ENCODE peak calls at places on chromosome 5, in nine cellular contexts. One of them, this sample, is unnamed.

GRCh38 chr5:66170196-66170919 is 26.3 kb downstream of the SREK1 start:
- DNase-seq in fibroblast of lung: no peak
- DNase-seq in heart left ventricle: no peak
- DNase-seq in BJ: no peak
- DNase-seq in breast epithelium: no peak
- DNase-seq in fibroblast of mammary gland: peak
- DNase-seq in astrocyte of the spinal cord: no peak
- DNase-seq in uterus: no peak
- DNase-seq in endodermal cell: no peak
- DNase-seq in this sample: no peak

GRCh38 chr5:131252824-131253171 is 11.1 kb upstream of the CDC42SE2 start:
- DNase-seq in breast epithelium: peak
- DNase-seq in BJ: no peak
- DNase-seq in fibroblast of lung: no peak
- DNase-seq in astrocyte of the spinal cord: no peak
- DNase-seq in uterus: peak
- DNase-seq in endodermal cell: no peak
- DNase-seq in heart left ventricle: peak
- DNase-seq in fibroblast of mammary gland: no peak
- DNase-seq in this sample: no peak

GRCh38 chr5:93570294-93571110 is 10.5 kb downstream of the NR2F1-AS1 start:
- DNase-seq in BJ: no peak
- DNase-seq in astrocyte of the spinal cord: peak
- DNase-seq in heart left ventricle: no peak
- DNase-seq in breast epithelium: no peak
- DNase-seq in uterus: no peak
- DNase-seq in endodermal cell: peak
- DNase-seq in fibroblast of lung: no peak
- DNase-seq in fibroblast of mammary gland: no peak
- DNase-seq in this sample: no peak

GRCh38 chr5:41844502-41844901 is 25.7 kb downstream of the OXCT1 start:
- DNase-seq in BJ: no peak
- DNase-seq in fibroblast of mammary gland: no peak
- DNase-seq in uterus: no peak
- DNase-seq in fibroblast of lung: no peak
- DNase-seq in heart left ventricle: no peak
- DNase-seq in breast epithelium: no peak
- DNase-seq in endodermal cell: no peak
- DNase-seq in astrocyte of the spinal cord: no peak
- DNase-seq in this sample: no peak

GRCh38 chr5:157312492-157312891 is 46.6 kb downstream of the CYFIP2 start:
- DNase-seq in uterus: no peak
- DNase-seq in breast epithelium: no peak
- DNase-seq in astrocyte of the spinal cord: peak
- DNase-seq in heart left ventricle: no peak
- DNase-seq in fibroblast of lung: peak
- DNase-seq in fibroblast of mammary gland: peak
- DNase-seq in BJ: no peak
- DNase-seq in endodermal cell: peak
- DNase-seq in this sample: no peak

GRCh38 chr5:36403601-36404311 is 102.1 kb upstream of the RANBP3L start:
- DNase-seq in fibroblast of lung: peak
- DNase-seq in heart left ventricle: peak
- DNase-seq in endodermal cell: no peak
- DNase-seq in astrocyte of the spinal cord: peak
- DNase-seq in uterus: peak
- DNase-seq in fibroblast of mammary gland: peak
- DNase-seq in BJ: peak
- DNase-seq in breast epithelium: no peak
- DNase-seq in this sample: no peak

GRCh38 chr5:119275146-119275872 is 80.5 kb upstream of the TNFAIP8 start:
- DNase-seq in uterus: no peak
- DNase-seq in fibroblast of mammary gland: peak
- DNase-seq in BJ: no peak
- DNase-seq in astrocyte of the spinal cord: peak
- DNase-seq in heart left ventricle: no peak
- DNase-seq in fibroblast of lung: peak
- DNase-seq in breast epithelium: no peak
- DNase-seq in endodermal cell: no peak
- DNase-seq in this sample: no peak

GRCh38 chr5:88667187-88668141 is 215.5 kb downstream of the MEF2C start:
- DNase-seq in heart left ventricle: no peak
- DNase-seq in astrocyte of the spinal cord: peak
- DNase-seq in BJ: no peak
- DNase-seq in fibroblast of mammary gland: no peak
- DNase-seq in endodermal cell: peak
- DNase-seq in fibroblast of lung: peak
- DNase-seq in uterus: no peak
- DNase-seq in breast epithelium: no peak
- DNase-seq in this sample: no peak

GRCh38 chr5:84274585-84275468 is 109.9 kb downstream of the EDIL3 start:
- DNase-seq in uterus: no peak
- DNase-seq in astrocyte of the spinal cord: peak
- DNase-seq in BJ: no peak
- DNase-seq in heart left ventricle: no peak
- DNase-seq in fibroblast of lung: peak
- DNase-seq in breast epithelium: no peak
- DNase-seq in endodermal cell: peak
- DNase-seq in fibroblast of mammary gland: peak
- DNase-seq in this sample: no peak

GRCh38 chr5:114358329-114358728 is 3.5 kb upstream of the KCNN2 start:
- DNase-seq in BJ: no peak
- DNase-seq in fibroblast of mammary gland: no peak
- DNase-seq in astrocyte of the spinal cord: no peak
- DNase-seq in uterus: no peak
- DNase-seq in heart left ventricle: no peak
- DNase-seq in breast epithelium: no peak
- DNase-seq in fibroblast of lung: no peak
- DNase-seq in endodermal cell: no peak
- DNase-seq in this sample: no peak

GRCh38 chr5:95734916-95735315 is 3.8 kb downstream of the RHOBTB3 start:
- DNase-seq in fibroblast of lung: peak
- DNase-seq in BJ: no peak
- DNase-seq in breast epithelium: no peak
- DNase-seq in fibroblast of mammary gland: peak
- DNase-seq in endodermal cell: no peak
- DNase-seq in uterus: no peak
- DNase-seq in astrocyte of the spinal cord: peak
- DNase-seq in heart left ventricle: no peak
- DNase-seq in this sample: no peak

GRCh38 chr5:41908374-41909079 is 4.4 kb downstream of the RIMOC1 start:
- DNase-seq in heart left ventricle: no peak
- DNase-seq in breast epithelium: no peak
- DNase-seq in fibroblast of lung: peak
- DNase-seq in astrocyte of the spinal cord: peak
- DNase-seq in fibroblast of mammary gland: peak
- DNase-seq in BJ: peak
- DNase-seq in uterus: no peak
- DNase-seq in endodermal cell: no peak
- DNase-seq in this sample: no peak

GRCh38 chr5:171201285-171201684 is 107.8 kb upstream of the TLX3 start:
- DNase-seq in heart left ventricle: no peak
- DNase-seq in breast epithelium: no peak
- DNase-seq in endodermal cell: no peak
- DNase-seq in uterus: no peak
- DNase-seq in astrocyte of the spinal cord: no peak
- DNase-seq in BJ: no peak
- DNase-seq in fibroblast of lung: no peak
- DNase-seq in fibroblast of mammary gland: no peak
- DNase-seq in this sample: no peak

GRCh38 chr5:135391123-135391868 is 7.7 kb downstream of the MACROH2A1 start:
- DNase-seq in heart left ventricle: no peak
- DNase-seq in fibroblast of mammary gland: peak
- DNase-seq in fibroblast of lung: peak
- DNase-seq in breast epithelium: no peak
- DNase-seq in BJ: peak
- DNase-seq in astrocyte of the spinal cord: peak
- DNase-seq in uterus: no peak
- DNase-seq in endodermal cell: no peak
- DNase-seq in this sample: no peak

GRCh38 chr5:1931590-1932138 is 48.9 kb upstream of the IRX4 start:
- DNase-seq in breast epithelium: peak
- DNase-seq in endodermal cell: peak
- DNase-seq in uterus: peak
- DNase-seq in heart left ventricle: peak
- DNase-seq in astrocyte of the spinal cord: no peak
- DNase-seq in BJ: no peak
- DNase-seq in fibroblast of lung: no peak
- DNase-seq in fibroblast of mammary gland: no peak
- DNase-seq in this sample: peak

GRCh38 chr5:1929108-1929991 is 46.6 kb upstream of the IRX4 start:
- DNase-seq in uterus: no peak
- DNase-seq in fibroblast of lung: no peak
- DNase-seq in breast epithelium: no peak
- DNase-seq in endodermal cell: peak
- DNase-seq in BJ: no peak
- DNase-seq in heart left ventricle: no peak
- DNase-seq in astrocyte of the spinal cord: no peak
- DNase-seq in fibroblast of mammary gland: no peak
- DNase-seq in this sample: no peak

GRCh38 chr5:1933364-1934055 is 50.8 kb upstream of the IRX4 start:
- DNase-seq in astrocyte of the spinal cord: no peak
- DNase-seq in endodermal cell: no peak
- DNase-seq in heart left ventricle: no peak
- DNase-seq in BJ: no peak
- DNase-seq in uterus: no peak
- DNase-seq in breast epithelium: no peak
- DNase-seq in fibroblast of mammary gland: no peak
- DNase-seq in fibroblast of lung: no peak
- DNase-seq in this sample: no peak

GRCh38 chr5:1930880-1931589 is 48.3 kb upstream of the IRX4 start:
- DNase-seq in endodermal cell: peak
- DNase-seq in BJ: no peak
- DNase-seq in astrocyte of the spinal cord: no peak
- DNase-seq in uterus: no peak
- DNase-seq in breast epithelium: no peak
- DNase-seq in fibroblast of lung: no peak
- DNase-seq in fibroblast of mammary gland: no peak
- DNase-seq in heart left ventricle: peak
- DNase-seq in this sample: peak

GRCh38 chr5:1930501-1930879 is 47.8 kb upstream of the IRX4 start:
- DNase-seq in endodermal cell: no peak
- DNase-seq in heart left ventricle: no peak
- DNase-seq in fibroblast of lung: no peak
- DNase-seq in breast epithelium: no peak
- DNase-seq in uterus: no peak
- DNase-seq in fibroblast of mammary gland: no peak
- DNase-seq in BJ: no peak
- DNase-seq in astrocyte of the spinal cord: no peak
- DNase-seq in this sample: peak
- H3K4me3 ChIP-seq in endodermal cell: peak
- H3K4me3 ChIP-seq in heart left ventricle: peak
- H3K4me3 ChIP-seq in fibroblast of lung: no peak
- H3K4me3 ChIP-seq in breast epithelium: peak
- H3K4me3 ChIP-seq in uterus: peak
- H3K4me3 ChIP-seq in fibroblast of mammary gland: no peak
- H3K4me3 ChIP-seq in BJ: no peak
- H3K4me3 ChIP-seq in astrocyte of the spinal cord: no peak
- H3K4me3 ChIP-seq in this sample: peak

GRCh38 chr5:72293495-72294055 is 26.5 kb downstream of the MRPS27 start:
- DNase-seq in endodermal cell: no peak
- DNase-seq in BJ: no peak
- DNase-seq in uterus: no peak
- DNase-seq in fibroblast of mammary gland: no peak
- DNase-seq in breast epithelium: no peak
- DNase-seq in astrocyte of the spinal cord: no peak
- DNase-seq in fibroblast of lung: no peak
- DNase-seq in heart left ventricle: no peak
- DNase-seq in this sample: no peak
- H3K4me3 ChIP-seq in endodermal cell: no peak
- H3K4me3 ChIP-seq in BJ: no peak
- H3K4me3 ChIP-seq in uterus: no peak
- H3K4me3 ChIP-seq in fibroblast of mammary gland: no peak
- H3K4me3 ChIP-seq in breast epithelium: no peak
- H3K4me3 ChIP-seq in astrocyte of the spinal cord: no peak
- H3K4me3 ChIP-seq in fibroblast of lung: no peak
- H3K4me3 ChIP-seq in heart left ventricle: no peak
- H3K4me3 ChIP-seq in this sample: no peak

DNA sequence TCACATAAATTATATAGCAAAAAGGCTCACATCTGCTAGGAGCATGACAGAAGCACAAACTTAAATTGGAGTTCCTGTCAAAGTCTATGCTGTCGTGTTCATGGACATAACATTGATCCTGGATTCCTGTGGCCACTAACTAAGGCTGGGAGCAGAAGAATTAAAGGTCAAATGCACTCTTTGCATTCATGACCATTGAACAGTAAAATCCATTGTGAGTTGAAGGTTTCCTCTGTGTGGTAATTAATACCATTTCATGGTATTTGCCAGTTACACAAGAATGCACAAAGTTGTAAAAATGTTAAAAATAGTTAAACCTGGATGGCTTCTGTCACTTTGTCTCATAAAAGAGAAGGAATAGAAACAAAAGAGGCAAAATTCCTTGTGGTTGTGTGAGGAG is 242.6 kb downstream of the NPR3 start:
- DNase-seq in astrocyte of the spinal cord: no peak
- DNase-seq in BJ: no peak
- DNase-seq in breast epithelium: no peak
- DNase-seq in heart left ventricle: no peak
- DNase-seq in uterus: no peak
- DNase-seq in fibroblast of mammary gland: no peak
- DNase-seq in fibroblast of lung: peak
- DNase-seq in endodermal cell: no peak
- DNase-seq in this sample: no peak
- H3K4me3 ChIP-seq in astrocyte of the spinal cord: no peak
- H3K4me3 ChIP-seq in BJ: no peak
- H3K4me3 ChIP-seq in breast epithelium: no peak
- H3K4me3 ChIP-seq in heart left ventricle: no peak
- H3K4me3 ChIP-seq in uterus: no peak
- H3K4me3 ChIP-seq in fibroblast of mammary gland: no peak
- H3K4me3 ChIP-seq in fibroblast of lung: no peak
- H3K4me3 ChIP-seq in endodermal cell: peak
- H3K4me3 ChIP-seq in this sample: no peak

GRCh38 chr5:77972545-77973252 is 196.6 kb upstream of the TBCA start:
- DNase-seq in astrocyte of the spinal cord: no peak
- DNase-seq in fibroblast of mammary gland: no peak
- DNase-seq in endodermal cell: peak
- DNase-seq in breast epithelium: no peak
- DNase-seq in BJ: no peak
- DNase-seq in fibroblast of lung: peak
- DNase-seq in heart left ventricle: no peak
- DNase-seq in uterus: no peak
- DNase-seq in this sample: no peak

GRCh38 chr5:77973253-77973609 is 197.1 kb upstream of the TBCA start:
- DNase-seq in heart left ventricle: no peak
- DNase-seq in fibroblast of mammary gland: no peak
- DNase-seq in uterus: no peak
- DNase-seq in BJ: no peak
- DNase-seq in endodermal cell: peak
- DNase-seq in breast epithelium: no peak
- DNase-seq in astrocyte of the spinal cord: no peak
- DNase-seq in fibroblast of lung: no peak
- DNase-seq in this sample: no peak

GRCh38 chr5:77974576-77974975 is 198.4 kb upstream of the TBCA start:
- DNase-seq in endodermal cell: no peak
- DNase-seq in BJ: no peak
- DNase-seq in heart left ventricle: no peak
- DNase-seq in breast epithelium: no peak
- DNase-seq in uterus: no peak
- DNase-seq in astrocyte of the spinal cord: no peak
- DNase-seq in fibroblast of mammary gland: no peak
- DNase-seq in fibroblast of lung: no peak
- DNase-seq in this sample: no peak

GRCh38 chr5:77970891-77971290 is 194.8 kb upstream of the TBCA start:
- DNase-seq in fibroblast of mammary gland: no peak
- DNase-seq in uterus: no peak
- DNase-seq in BJ: no peak
- DNase-seq in astrocyte of the spinal cord: no peak
- DNase-seq in fibroblast of lung: no peak
- DNase-seq in heart left ventricle: no peak
- DNase-seq in endodermal cell: no peak
- DNase-seq in breast epithelium: no peak
- DNase-seq in this sample: no peak

GRCh38 chr5:77971965-77972544 is 195.9 kb upstream of the TBCA start:
- DNase-seq in endodermal cell: no peak
- DNase-seq in breast epithelium: no peak
- DNase-seq in fibroblast of mammary gland: peak
- DNase-seq in BJ: peak
- DNase-seq in astrocyte of the spinal cord: no peak
- DNase-seq in uterus: no peak
- DNase-seq in heart left ventricle: no peak
- DNase-seq in fibroblast of lung: no peak
- DNase-seq in this sample: no peak
- H3K4me3 ChIP-seq in endodermal cell: peak
- H3K4me3 ChIP-seq in breast epithelium: peak
- H3K4me3 ChIP-seq in fibroblast of mammary gland: peak
- H3K4me3 ChIP-seq in BJ: peak
- H3K4me3 ChIP-seq in astrocyte of the spinal cord: no peak
- H3K4me3 ChIP-seq in uterus: no peak
- H3K4me3 ChIP-seq in heart left ventricle: peak
- H3K4me3 ChIP-seq in fibroblast of lung: no peak
- H3K4me3 ChIP-seq in this sample: no peak

This sample was measured in RWPE2.